ENCODE peak calls at places on chromosomes 5 and 9, in nine cellular contexts. One of them, this sample, is unnamed.

GRCh38 chr5:154220625-154221024 is 30.1 kb downstream of the GALNT10 start:
- DNase-seq in cardiac muscle cell: peak; percentile 47
- DNase-seq in uterus: no peak
- DNase-seq in hepatocyte: no peak
- DNase-seq in adipocyte: peak; percentile 71
- DNase-seq in testis: no peak
- DNase-seq in Panc1: peak; percentile 77
- DNase-seq in spleen: no peak
- DNase-seq in aorta: no peak
- DNase-seq in this sample: no peak

GRCh38 chr5:154179846-154180710 is 10.5 kb upstream of the GALNT10 start:
- DNase-seq in cardiac muscle cell: peak; percentile 80
- DNase-seq in uterus: no peak
- DNase-seq in hepatocyte: peak; percentile 76
- DNase-seq in adipocyte: peak; percentile 86
- DNase-seq in testis: peak; percentile 62
- DNase-seq in Panc1: no peak
- DNase-seq in spleen: no peak
- DNase-seq in aorta: no peak
- DNase-seq in this sample: peak; percentile 82

GRCh38 chr9:29965834-29966233 is 2392.6 kb upstream of the C9orf72 start:
- DNase-seq in cardiac muscle cell: no peak
- DNase-seq in uterus: no peak
- DNase-seq in hepatocyte: no peak
- DNase-seq in adipocyte: no peak
- DNase-seq in testis: no peak
- DNase-seq in Panc1: no peak
- DNase-seq in spleen: no peak
- DNase-seq in aorta: no peak
- DNase-seq in this sample: no peak

GRCh38 chr9:115850548-115851304 is 302.9 kb upstream of the PAPPA start:
- DNase-seq in cardiac muscle cell: peak; percentile 40
- DNase-seq in uterus: no peak
- DNase-seq in hepatocyte: no peak
- DNase-seq in adipocyte: peak; percentile 55
- DNase-seq in testis: no peak
- DNase-seq in Panc1: no peak
- DNase-seq in spleen: no peak
- DNase-seq in aorta: no peak
- DNase-seq in this sample: no peak

GRCh38 chr9:113568481-113569321 is 105.2 kb downstream of the RGS3 start:
- DNase-seq in cardiac muscle cell: no peak
- DNase-seq in uterus: no peak
- DNase-seq in hepatocyte: peak; percentile 48
- DNase-seq in adipocyte: peak; percentile 27
- DNase-seq in testis: no peak
- DNase-seq in Panc1: no peak
- DNase-seq in spleen: peak; percentile 66
- DNase-seq in aorta: peak; percentile 62
- DNase-seq in this sample: peak; percentile 97

GRCh38 chr5:15807248-15807647 is 307.3 kb downstream of the FBXL7 start:
- DNase-seq in cardiac muscle cell: no peak
- DNase-seq in uterus: no peak
- DNase-seq in hepatocyte: no peak
- DNase-seq in adipocyte: peak; percentile 22
- DNase-seq in testis: peak; percentile 25
- DNase-seq in Panc1: no peak
- DNase-seq in spleen: no peak
- DNase-seq in aorta: no peak
- DNase-seq in this sample: no peak

GRCh38 chr9:126276056-126276728 is 50.4 kb upstream of the MVB12B start:
- DNase-seq in cardiac muscle cell: no peak
- DNase-seq in uterus: no peak
- DNase-seq in hepatocyte: no peak
- DNase-seq in adipocyte: no peak
- DNase-seq in testis: no peak
- DNase-seq in Panc1: no peak
- DNase-seq in spleen: no peak
- DNase-seq in aorta: no peak
- DNase-seq in this sample: no peak

GRCh38 chr9:104866186-104866585 is 61.8 kb downstream of the ABCA1 start:
- DNase-seq in cardiac muscle cell: peak; percentile 43
- DNase-seq in uterus: no peak
- DNase-seq in hepatocyte: no peak
- DNase-seq in adipocyte: peak; percentile 29
- DNase-seq in testis: no peak
- DNase-seq in Panc1: no peak
- DNase-seq in spleen: no peak
- DNase-seq in aorta: no peak
- DNase-seq in this sample: no peak

GRCh38 chr9:16352232-16352631 is 518.2 kb downstream of the BNC2 start:
- DNase-seq in cardiac muscle cell: no peak
- DNase-seq in uterus: no peak
- DNase-seq in hepatocyte: no peak
- DNase-seq in adipocyte: no peak
- DNase-seq in testis: no peak
- DNase-seq in Panc1: no peak
- DNase-seq in spleen: no peak
- DNase-seq in aorta: no peak
- DNase-seq in this sample: no peak

GRCh38 chr9:12065050-12065449 is 628.1 kb upstream of the TYRP1 start:
- DNase-seq in cardiac muscle cell: peak; percentile 3
- DNase-seq in uterus: no peak
- DNase-seq in hepatocyte: no peak
- DNase-seq in adipocyte: no peak
- DNase-seq in testis: no peak
- DNase-seq in Panc1: no peak
- DNase-seq in spleen: no peak
- DNase-seq in aorta: no peak
- DNase-seq in this sample: no peak

GRCh38 chr9:12056874-12057273 is 636.3 kb upstream of the TYRP1 start:
- DNase-seq in cardiac muscle cell: no peak
- DNase-seq in uterus: no peak
- DNase-seq in hepatocyte: no peak
- DNase-seq in adipocyte: no peak
- DNase-seq in testis: no peak
- DNase-seq in Panc1: no peak
- DNase-seq in spleen: no peak
- DNase-seq in aorta: no peak
- DNase-seq in this sample: no peak

GRCh38 chr9:12060811-12061210 is 632.4 kb upstream of the TYRP1 start:
- DNase-seq in cardiac muscle cell: no peak
- DNase-seq in uterus: no peak
- DNase-seq in hepatocyte: no peak
- DNase-seq in adipocyte: no peak
- DNase-seq in testis: no peak
- DNase-seq in Panc1: no peak
- DNase-seq in spleen: no peak
- DNase-seq in aorta: no peak
- DNase-seq in this sample: no peak
- H3K36me3 ChIP-seq in cardiac muscle cell: no peaks in the 10 kb centered on the region
- H3K36me3 ChIP-seq in uterus: no peaks in the 10 kb centered on the region
- H3K36me3 ChIP-seq in hepatocyte: no peaks in the 10 kb centered on the region
- H3K36me3 ChIP-seq in adipocyte: no peaks in the 10 kb centered on the region
- H3K36me3 ChIP-seq in testis: no peaks in the 10 kb centered on the region
- H3K36me3 ChIP-seq in Panc1: no peaks in the 10 kb centered on the region
- H3K36me3 ChIP-seq in spleen: no peaks in the 10 kb centered on the region
- H3K36me3 ChIP-seq in aorta: no peaks in the 10 kb centered on the region
- H3K36me3 ChIP-seq in this sample: no peaks in the 10 kb centered on the region

DNA sequence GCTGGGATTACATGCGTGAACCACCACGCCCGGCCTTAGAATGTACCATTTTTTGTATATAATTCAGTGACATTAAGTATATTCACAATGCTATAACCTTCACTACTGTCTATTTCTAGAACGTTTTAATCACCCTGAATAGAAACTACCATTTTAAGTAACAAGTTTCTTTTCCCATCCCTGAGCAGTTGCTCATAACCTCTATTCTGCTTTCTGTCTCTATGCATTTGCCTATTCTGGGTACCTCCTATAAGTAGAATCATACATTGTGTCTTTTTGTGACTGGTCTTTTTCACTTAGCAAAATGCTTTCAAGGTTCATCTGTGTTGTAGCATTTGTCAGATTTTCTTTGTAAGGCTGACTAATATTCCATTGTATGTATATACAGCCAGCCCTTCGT is 39.9 kb downstream of the DDX46 start:
- DNase-seq in cardiac muscle cell: no peak
- DNase-seq in uterus: no peak
- DNase-seq in hepatocyte: no peak
- DNase-seq in adipocyte: no peak
- DNase-seq in testis: no peak
- DNase-seq in Panc1: no peak
- DNase-seq in spleen: no peak
- DNase-seq in aorta: no peak
- DNase-seq in this sample: no peak
- H3K36me3 ChIP-seq in cardiac muscle cell: peaks cover 34% of the 10 kb centered on the region
- H3K36me3 ChIP-seq in uterus: no peaks in the 10 kb centered on the region
- H3K36me3 ChIP-seq in hepatocyte: no peaks in the 10 kb centered on the region
- H3K36me3 ChIP-seq in adipocyte: peaks cover 72% of the 10 kb centered on the region
- H3K36me3 ChIP-seq in testis: no peaks in the 10 kb centered on the region
- H3K36me3 ChIP-seq in Panc1: peaks cover 23% of the 10 kb centered on the region
- H3K36me3 ChIP-seq in spleen: peaks cover 81% of the 10 kb centered on the region
- H3K36me3 ChIP-seq in aorta: peaks cover 3% of the 10 kb centered on the region
- H3K36me3 ChIP-seq in this sample: peaks cover 67% of the 10 kb centered on the region

GRCh38 chr9:128992995-128993394 is 35.1 kb downstream of the SH3GLB2 start:
- DNase-seq in cardiac muscle cell: peak; percentile 20
- DNase-seq in uterus: no peak
- DNase-seq in hepatocyte: no peak
- DNase-seq in adipocyte: no peak
- DNase-seq in testis: peak; percentile 73
- DNase-seq in Panc1: no peak
- DNase-seq in spleen: no peak
- DNase-seq in aorta: peak; percentile 52
- DNase-seq in this sample: peak; percentile 36
- H3K36me3 ChIP-seq in cardiac muscle cell: peaks cover 70% of the 10 kb centered on the region
- H3K36me3 ChIP-seq in uterus: no peaks in the 10 kb centered on the region
- H3K36me3 ChIP-seq in hepatocyte: no peaks in the 10 kb centered on the region
- H3K36me3 ChIP-seq in adipocyte: peaks cover 73% of the 10 kb centered on the region
- H3K36me3 ChIP-seq in testis: no peaks in the 10 kb centered on the region
- H3K36me3 ChIP-seq in Panc1: peaks cover 12% of the 10 kb centered on the region
- H3K36me3 ChIP-seq in spleen: peaks cover 100% of the 10 kb centered on the region
- H3K36me3 ChIP-seq in aorta: peaks cover 8% of the 10 kb centered on the region
- H3K36me3 ChIP-seq in this sample: peaks cover 93% of the 10 kb centered on the region

DNA sequence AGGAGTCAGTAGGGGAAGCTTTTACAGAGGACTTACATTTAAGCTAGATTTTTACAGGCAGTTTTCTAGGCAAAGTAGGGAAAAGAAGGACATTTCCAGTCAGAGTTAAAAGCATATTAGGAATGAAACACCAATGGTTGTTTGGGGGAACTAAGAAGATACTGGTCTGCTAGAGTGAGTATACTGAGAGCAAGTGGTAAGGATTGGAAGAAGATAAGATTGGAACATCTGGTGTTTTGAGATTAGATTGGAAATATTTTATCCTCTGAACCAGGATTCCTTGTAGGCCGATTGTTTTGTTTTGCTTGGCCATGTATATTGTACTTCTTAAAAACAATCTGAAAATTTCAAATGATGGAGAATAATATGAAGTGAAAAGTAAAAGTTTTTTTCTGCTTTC is 7.7 kb downstream of the FBXO38 start:
- DNase-seq in cardiac muscle cell: peak; percentile 32
- DNase-seq in uterus: no peak
- DNase-seq in hepatocyte: no peak
- DNase-seq in adipocyte: peak; percentile 19
- DNase-seq in testis: no peak
- DNase-seq in Panc1: no peak
- DNase-seq in spleen: no peak
- DNase-seq in aorta: no peak
- DNase-seq in this sample: no peak
- H3K36me3 ChIP-seq in cardiac muscle cell: peaks cover 16% of the 10 kb centered on the region
- H3K36me3 ChIP-seq in uterus: no peaks in the 10 kb centered on the region
- H3K36me3 ChIP-seq in hepatocyte: no peaks in the 10 kb centered on the region
- H3K36me3 ChIP-seq in adipocyte: peaks cover 29% of the 10 kb centered on the region
- H3K36me3 ChIP-seq in testis: no peaks in the 10 kb centered on the region
- H3K36me3 ChIP-seq in Panc1: peaks cover 13% of the 10 kb centered on the region
- H3K36me3 ChIP-seq in spleen: peaks cover 27% of the 10 kb centered on the region
- H3K36me3 ChIP-seq in aorta: peaks cover 4% of the 10 kb centered on the region
- H3K36me3 ChIP-seq in this sample: peaks cover 14% of the 10 kb centered on the region

DNA sequence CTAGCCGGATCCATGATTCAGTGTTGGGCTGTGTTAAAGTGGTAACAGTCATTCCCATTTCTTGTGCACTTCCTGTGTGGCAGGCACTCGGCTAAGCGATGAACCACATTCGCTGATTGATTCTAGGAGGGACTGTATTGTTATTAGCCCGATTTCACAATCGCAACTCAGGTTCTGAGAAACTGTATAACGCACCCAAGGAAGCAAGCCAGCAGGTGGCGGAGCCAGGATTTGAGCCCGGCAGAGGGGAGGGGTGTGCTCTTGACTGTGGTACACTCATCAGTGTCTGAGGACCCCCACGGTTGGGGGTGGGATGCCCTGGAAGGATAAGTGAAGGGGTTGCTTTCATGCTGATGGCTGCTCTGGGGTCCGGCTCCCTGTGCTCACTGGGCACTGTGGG is 34.7 kb downstream of the LRSAM1 start:
- DNase-seq in cardiac muscle cell: no peak
- DNase-seq in uterus: no peak
- DNase-seq in hepatocyte: no peak
- DNase-seq in adipocyte: no peak
- DNase-seq in testis: no peak
- DNase-seq in Panc1: no peak
- DNase-seq in spleen: no peak
- DNase-seq in aorta: no peak
- DNase-seq in this sample: no peak
- H3K36me3 ChIP-seq in cardiac muscle cell: peaks cover 9% of the 10 kb centered on the region
- H3K36me3 ChIP-seq in uterus: no peaks in the 10 kb centered on the region
- H3K36me3 ChIP-seq in hepatocyte: no peaks in the 10 kb centered on the region
- H3K36me3 ChIP-seq in adipocyte: peaks cover 13% of the 10 kb centered on the region
- H3K36me3 ChIP-seq in testis: no peaks in the 10 kb centered on the region
- H3K36me3 ChIP-seq in Panc1: no peaks in the 10 kb centered on the region
- H3K36me3 ChIP-seq in spleen: peaks cover 87% of the 10 kb centered on the region
- H3K36me3 ChIP-seq in aorta: peaks cover 5% of the 10 kb centered on the region
- H3K36me3 ChIP-seq in this sample: no peaks in the 10 kb centered on the region